ENCODE peak calls at places on chromosomes 13 and 19, in nine cellular contexts. G is fibroblast of lung, O is neural progenitor cell, C is GM23248, L is OCI-LY7, H is astrocyte, K is IMR-90, A is endothelial cell of umbilical vein, X is PC-3. Q is an unnamed sample.

GRCh38 chr19:29315566-29315965 is 102.6 kb upstream of the UQCRFS1 start:
- DNase-seq in G (no peak), O (peak), C (no peak), L (no peak), H (no peak), K (no peak), A (no peak), X (no peak), Q (no peak)

GRCh38 chr19:35068941-35069634 is 27.6 kb downstream of the HPN start:
- DNase-seq in G (no peak), O (no peak), C (no peak), L (no peak), H (no peak), K (no peak), A (no peak), X (no peak), Q (no peak)

GRCh38 chr13:110816500-110816899 is 98.4 kb downstream of the ANKRD10 start:
- DNase-seq in G (no peak), O (no peak), C (no peak), L (no peak), H (no peak), K (no peak), A (no peak), X (no peak), Q (no peak)

GRCh38 chr13:44198826-44199225 is 174.8 kb upstream of the SERP2 start:
- DNase-seq in G (no peak), O (no peak), C (no peak), L (no peak), H (no peak), K (no peak), A (no peak), X (peak), Q (no peak)

GRCh38 chr19:40808497-40808896 is 9.5 kb downstream of the EGLN2 start:
- DNase-seq in G (no peak), O (no peak), C (no peak), L (no peak), H (no peak), K (no peak), A (no peak), X (no peak), Q (no peak)

GRCh38 chr13:77918391-77919261 is at the start of gene EDNRB:
- DNase-seq in G (peak), O (peak), C (peak), L (no peak), H (peak), K (peak), A (peak), X (no peak), Q (no peak)

GRCh38 chr13:113273856-113274590 is 23.0 kb upstream of the LAMP1 start:
- DNase-seq in G (peak), O (no peak), C (peak), L (no peak), H (peak), K (peak), A (no peak), X (peak), Q (no peak)

GRCh38 chr19:16217671-16218464 is 20.2 kb downstream of the AP1M1 start:
- DNase-seq in G (no peak), O (no peak), C (no peak), L (no peak), H (no peak), K (no peak), A (no peak), X (no peak), Q (no peak)

GRCh38 chr13:58935689-58936088 is 1228.0 kb downstream of the DIAPH3 start:
- DNase-seq in G (no peak), O (no peak), C (no peak), L (no peak), H (no peak), K (no peak), A (no peak), X (no peak), Q (no peak)

GRCh38 chr13:68056816-68057710 is 826.9 kb upstream of the PCDH9 start:
- DNase-seq in G (peak), O (no peak), C (no peak), L (peak), H (peak), K (peak), A (peak), X (peak), Q (no peak)

GRCh38 chr13:29883941-29884518 is 33.6 kb upstream of the UBL3 start:
- DNase-seq in G (peak), O (no peak), C (no peak), L (no peak), H (peak), K (peak), A (no peak), X (no peak), Q (no peak)

GRCh38 chr13:105048685-105049084 is 1486.8 kb downstream of the EFNB2 start:
- DNase-seq in G (no peak), O (no peak), C (no peak), L (no peak), H (no peak), K (no peak), A (no peak), X (no peak), Q (no peak)

GRCh38 chr19:2207991-2208860 is 27.9 kb downstream of the PLEKHJ1 start:
- DNase-seq in G (peak), O (peak), C (peak), L (peak), H (peak), K (peak), A (peak), X (no peak), Q (no peak)

GRCh38 chr13:37106642-37107041 is 1.2 kb upstream of the CSNK1A1L start:
- DNase-seq in G (no peak), O (peak), C (no peak), L (no peak), H (no peak), K (peak), A (no peak), X (no peak), Q (no peak)

GRCh38 chr19:15524781-15525180 is 16.5 kb downstream of the CYP4F22 start:
- DNase-seq in G (no peak), O (no peak), C (no peak), L (no peak), H (no peak), K (no peak), A (no peak), X (no peak), Q (no peak)

GRCh38 chr13:98187862-98188261 is 10.8 kb upstream of the RNF113B start:
- DNase-seq in G (no peak), O (no peak), C (no peak), L (no peak), H (no peak), K (no peak), A (no peak), X (no peak), Q (no peak)

GRCh38 chr13:97122381-97122996 is 99.6 kb upstream of the MBNL2 start:
- DNase-seq in G (peak), O (no peak), C (peak), L (no peak), H (peak), K (peak), A (peak), X (peak), Q (peak)

GRCh38 chr13:77333521-77334083 is 6.7 kb upstream of the MYCBP2 start:
- DNase-seq in G (no peak), O (no peak), C (no peak), L (no peak), H (no peak), K (no peak), A (no peak), X (no peak), Q (no peak)

GRCh38 chr13:74288361-74288911 is 154.2 kb upstream of the KLF12 start:
- DNase-seq in G (no peak), O (peak), C (no peak), L (peak), H (peak), K (no peak), A (peak), X (no peak), Q (no peak)

GRCh38 chr19:47331931-47332547 is at the start of gene C5AR2:
- DNase-seq in G (no peak), O (no peak), C (peak), L (no peak), H (no peak), K (no peak), A (no peak), X (no peak), Q (no peak)

GRCh38 chr19:31890230-31890629 is 455.2 kb upstream of the ZNF507 start:
- DNase-seq in G (no peak), O (peak), C (no peak), L (no peak), H (no peak), K (no peak), A (no peak), X (no peak), Q (no peak)

GRCh38 chr19:41302624-41303351 is 7.2 kb upstream of the CCDC97 start:
- DNase-seq in G (no peak), O (no peak), C (no peak), L (no peak), H (no peak), K (no peak), A (no peak), X (no peak), Q (no peak)

GRCh38 chr19:40608957-40609356 is 7.8 kb downstream of the LTBP4 start:
- DNase-seq in G (no peak), O (no peak), C (no peak), L (no peak), H (no peak), K (no peak), A (no peak), X (no peak), Q (no peak)

GRCh38 chr13:99802416-99802815 is 169.2 kb downstream of the ZIC5 start:
- DNase-seq in G (no peak), O (no peak), C (no peak), L (no peak), H (no peak), K (no peak), A (no peak), X (no peak), Q (no peak)

GRCh38 chr19:29878973-29879654 is 62.9 kb upstream of the URI1 start:
- DNase-seq in G (peak), O (peak), C (peak), L (peak), H (peak), K (peak), A (no peak), X (peak), Q (no peak)

GRCh38 chr19:41427647-41428480 is 690 bp upstream of the B3GNT8 start:
- DNase-seq in G (no peak), O (peak), C (peak), L (no peak), H (no peak), K (no peak), A (peak), X (no peak), Q (no peak)

GRCh38 chr13:25874907-25875306 is 176.9 kb downstream of the SHISA2 start:
- DNase-seq in G (no peak), O (no peak), C (no peak), L (peak), H (no peak), K (no peak), A (no peak), X (no peak), Q (no peak)

GRCh38 chr19:38707512-38708114 is 36.7 kb downstream of the CAPN12 start:
- DNase-seq in G (peak), O (no peak), C (peak), L (no peak), H (no peak), K (peak), A (peak), X (peak), Q (no peak)

GRCh38 chr13:101520672-101521071 is 68.2 kb downstream of the ITGBL1 start:
- DNase-seq in G (peak), O (peak), C (peak), L (no peak), H (peak), K (peak), A (peak), X (peak), Q (no peak)

GRCh38 chr13:29849071-29849541 is 1.3 kb downstream of the UBL3 start:
- DNase-seq in G (peak), O (peak), C (peak), L (peak), H (peak), K (peak), A (peak), X (peak), Q (no peak)

GRCh38 chr13:89695343-89696257 is 1651.9 kb upstream of the MIR17HG start:
- DNase-seq in G (peak), O (peak), C (peak), L (peak), H (peak), K (peak), A (peak), X (peak), Q (peak)

GRCh38 chr13:34412817-34413365 is 529.2 kb upstream of the NBEA start:
- DNase-seq in G (peak), O (no peak), C (peak), L (no peak), H (peak), K (no peak), A (peak), X (peak), Q (no peak)
- H3K4me2 ChIP-seq in G (no peak), O (no peak), C (no peak), L (no peak), H (peak), K (no peak), A (no peak), X (peak), Q (no peak)

GRCh38 chr13:80010846-80011245 is 330.1 kb downstream of the SPRY2 start:
- DNase-seq in G (no peak), O (no peak), C (no peak), L (no peak), H (no peak), K (no peak), A (no peak), X (no peak), Q (no peak)
- H3K4me2 ChIP-seq in G (no peak), O (no peak), C (no peak), L (no peak), H (no peak), K (no peak), A (no peak), X (no peak), Q (no peak)

GRCh38 chr19:49132974-49133609 is 13.7 kb downstream of the PPFIA3 start:
- DNase-seq in G (no peak), O (peak), C (no peak), L (no peak), H (no peak), K (no peak), A (no peak), X (no peak), Q (no peak)
- H3K4me2 ChIP-seq in G (no peak), O (peak), C (no peak), L (no peak), H (peak), K (peak), A (no peak), X (no peak), Q (peak)

GRCh38 chr19:10555613-10555979 is 10.2 kb downstream of the KRI1 start:
- DNase-seq in G (no peak), O (no peak), C (no peak), L (no peak), H (no peak), K (no peak), A (no peak), X (no peak), Q (no peak)

GRCh38 chr19:10554760-10555612 is 10.8 kb downstream of the KRI1 start:
- DNase-seq in G (no peak), O (no peak), C (no peak), L (no peak), H (no peak), K (no peak), A (no peak), X (no peak), Q (peak)

GRCh38 chr19:10553087-10553667 is 9.5 kb downstream of the ATG4D start:
- DNase-seq in G (no peak), O (no peak), C (no peak), L (peak), H (no peak), K (no peak), A (no peak), X (no peak), Q (no peak)

GRCh38 chr19:10552596-10553053 is 8.9 kb downstream of the ATG4D start:
- DNase-seq in G (peak), O (no peak), C (peak), L (peak), H (no peak), K (no peak), A (no peak), X (peak), Q (no peak)

DNA sequence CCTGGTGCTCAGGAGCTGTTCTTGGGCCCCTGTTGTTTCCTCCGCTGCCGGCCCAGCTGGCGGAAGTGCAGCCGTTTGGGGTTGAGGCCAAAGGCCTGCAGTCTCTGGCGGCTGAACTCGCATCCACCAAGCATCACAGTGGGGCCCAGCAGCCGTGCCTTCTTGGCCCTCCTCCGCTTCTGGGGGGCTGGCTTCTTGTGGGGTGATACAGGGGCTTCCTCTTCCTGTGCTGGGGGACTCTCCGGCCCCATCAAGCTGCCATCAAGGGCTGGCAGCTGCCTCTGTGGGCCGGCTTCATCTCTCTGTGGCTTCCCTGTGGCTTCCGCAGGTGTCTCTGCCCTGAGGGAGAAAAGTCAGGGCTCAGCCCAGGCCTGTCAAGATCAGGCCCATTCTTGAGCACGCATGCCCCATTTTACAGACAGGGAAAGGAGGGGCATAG is 10.3 kb downstream of the ATG4D start:
- DNase-seq in G (no peak), O (no peak), C (no peak), L (peak), H (no peak), K (no peak), A (no peak), X (no peak), Q (peak)
- H3K4me2 ChIP-seq in G (no peak), O (no peak), C (no peak), L (peak), H (no peak), K (no peak), A (no peak), X (no peak), Q (peak)

GRCh38 chr13:51715613-51716012 is 88.3 kb downstream of the DHRS12 start:
- DNase-seq in G (no peak), O (no peak), C (no peak), L (no peak), H (no peak), K (no peak), A (no peak), X (peak), Q (no peak)
- H3K4me2 ChIP-seq in G (no peak), O (no peak), C (peak), L (no peak), H (no peak), K (no peak), A (no peak), X (no peak), Q (peak)

GRCh38 chr13:20404488-20405222 is 121.0 kb downstream of the CRYL1 start:
- DNase-seq in G (no peak), O (no peak), C (no peak), L (no peak), H (no peak), K (no peak), A (no peak), X (no peak), Q (no peak)
- H3K4me2 ChIP-seq in G (no peak), O (no peak), C (no peak), L (no peak), H (no peak), K (no peak), A (no peak), X (no peak), Q (no peak)

DNA sequence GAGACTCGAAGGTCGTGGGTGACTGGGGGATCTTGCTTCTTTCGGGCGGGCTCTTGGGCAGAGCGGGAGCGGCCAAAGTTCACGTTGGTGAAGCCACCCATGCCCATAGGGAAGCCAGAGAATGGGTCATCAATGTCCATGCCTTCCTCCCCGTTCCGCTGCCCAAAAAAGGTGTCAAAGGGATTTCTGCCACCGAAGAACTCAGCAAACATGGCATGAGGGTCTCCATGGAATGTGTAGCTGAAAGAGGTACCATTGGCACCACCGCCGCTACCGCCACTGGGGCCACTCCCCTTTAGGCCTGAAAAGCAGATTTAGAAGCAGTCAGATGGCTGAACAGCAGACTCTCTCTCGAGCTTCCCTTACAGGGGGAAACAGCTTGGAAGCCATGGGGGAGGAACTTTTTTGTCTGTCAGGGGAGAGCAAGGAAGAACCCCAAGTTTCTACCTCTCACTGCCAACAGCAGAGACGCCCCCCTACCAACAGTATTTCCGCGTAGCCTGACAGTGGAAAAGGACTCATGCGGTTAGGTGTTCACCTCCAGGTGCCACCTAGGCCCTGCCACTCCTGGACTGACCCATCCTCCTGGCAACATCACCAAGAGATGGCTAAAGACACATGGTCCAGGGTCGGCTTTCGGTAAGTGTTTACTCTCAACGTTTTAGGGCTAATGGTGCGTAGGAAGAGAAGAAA is 1.3 kb downstream of the DNAJB1 start:
- DNase-seq in G (no peak), O (no peak), C (peak), L (peak), H (no peak), K (no peak), A (peak), X (no peak), Q (no peak)
- H3K4me2 ChIP-seq in G (peak), O (peak), C (peak), L (peak), H (peak), K (peak), A (peak), X (peak), Q (peak)

GRCh38 chr19:19404879-19405860 is at the start of gene GATAD2A:
- DNase-seq in G (peak), O (peak), C (peak), L (peak), H (peak), K (peak), A (peak), X (peak), Q (peak)

GRCh38 chr19:19403373-19403901 is 2.0 kb upstream of the GATAD2A start:
- DNase-seq in G (peak), O (no peak), C (peak), L (no peak), H (peak), K (peak), A (no peak), X (peak), Q (no peak)

GRCh38 chr19:19405919-19406877 is 723 bp downstream of the GATAD2A start:
- DNase-seq in G (peak), O (peak), C (peak), L (peak), H (peak), K (peak), A (peak), X (peak), Q (no peak)

GRCh38 chr19:19399733-19400438 is 5.6 kb upstream of the GATAD2A start:
- DNase-seq in G (peak), O (no peak), C (peak), L (no peak), H (peak), K (peak), A (peak), X (no peak), Q (no peak)

GRCh38 chr19:19402656-19403372 is 2.7 kb upstream of the GATAD2A start:
- DNase-seq in G (no peak), O (no peak), C (peak), L (no peak), H (no peak), K (no peak), A (no peak), X (no peak), Q (no peak)
- H3K4me2 ChIP-seq in G (peak), O (no peak), C (peak), L (no peak), H (peak), K (no peak), A (no peak), X (peak), Q (peak)

DNA sequence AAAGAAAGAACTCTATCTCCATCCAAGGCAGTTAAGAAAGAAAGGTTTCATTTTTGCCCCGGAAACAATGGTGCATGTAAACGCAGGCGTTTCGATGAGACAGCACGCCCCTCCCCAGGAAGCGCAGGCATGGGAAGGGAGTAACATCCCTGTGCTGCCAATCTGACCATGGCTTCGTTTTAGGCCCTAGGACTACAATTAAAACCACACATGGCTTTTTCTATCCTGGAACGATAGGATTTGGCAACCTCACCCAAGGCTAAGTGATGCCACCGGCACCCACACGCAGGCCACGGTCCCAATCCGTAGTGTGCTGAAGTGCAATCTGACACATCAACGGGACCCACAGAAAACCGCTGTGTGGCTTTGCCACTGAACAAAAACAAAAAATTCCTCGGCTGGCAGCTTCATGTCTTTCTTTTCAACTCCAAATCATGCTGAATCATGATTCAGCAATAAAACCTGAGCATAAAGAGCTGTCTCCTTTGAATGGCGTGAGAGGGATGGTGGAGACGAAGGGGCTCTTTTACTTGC is 24.2 kb downstream of the RANBP3 start:
- DNase-seq in G (peak), O (no peak), C (peak), L (no peak), H (peak), K (no peak), A (no peak), X (no peak), Q (no peak)
- H3K4me2 ChIP-seq in G (peak), O (peak), C (peak), L (peak), H (peak), K (peak), A (no peak), X (no peak), Q (no peak)